ENCODE peak calls at places on chromosomes 13 and 19, in ten cellular contexts. P is activated T-helper 1 cell treated with anti-CD3 and anti-CD28 coated beads, Interleukin-12 subunit alpha, Interleukin-12 subunit beta, Interleukin-2, Interleukin-4 antibody, amounts not matched to agents 30 ng/mL and 10 ng/mL and 1 ng/mL, durations not matched to agents 14 hours and 24 hours and 36 hours; H is T-helper 9 cell; X is activated CD8-positive, alpha-beta T cell treated with anti-CD3 and anti-CD28 coated beads for 36 hours; K is heart right ventricle; J is astrocyte of the cerebellum; Q is mesendoderm; U is effector memory CD4-positive, alpha-beta T cell; N is MV-4-11; F is activated CD4-positive, alpha-beta T cell treated with anti-CD3 and anti-CD28 coated beads, Interleukin-2, amount 50 U/mL, for 24 hours. W is an unnamed sample.

GRCh38 chr19:44772969-44773368 is 4.7 kb upstream of the CBLC start:
- DNase-seq in P (no peak), H (no peak), X (no peak), K (no peak), J (no peak), Q (no peak), U (no peak), N (no peak), F (no peak), W (no peak)

GRCh38 chr13:28955264-28955966 is 135.3 kb downstream of the MTUS2 start:
- DNase-seq in P (no peak), H (no peak), X (no peak), K (peak), J (no peak), Q (no peak), U (no peak), N (no peak), F (no peak), W (no peak)

GRCh38 chr19:2634228-2634951 is 68.1 kb downstream of the GNG7 start:
- DNase-seq in P (no peak), H (no peak), X (no peak), K (peak), J (no peak), Q (no peak), U (no peak), N (peak), F (no peak), W (peak)

GRCh38 chr13:100128838-100129237 is 39.9 kb downstream of the PCCA start:
- DNase-seq in P (no peak), H (no peak), X (no peak), K (no peak), J (no peak), Q (no peak), U (no peak), N (peak), F (no peak), W (no peak)

GRCh38 chr19:45876411-45877197 is 9.3 kb downstream of the IRF2BP1 start:
- DNase-seq in P (no peak), H (peak), X (no peak), K (peak), J (no peak), Q (peak), U (no peak), N (no peak), F (no peak), W (no peak)

GRCh38 chr19:21322528-21322927 is 6.7 kb downstream of the ZNF708 start:
- DNase-seq in P (no peak), H (no peak), X (no peak), K (peak), J (no peak), Q (no peak), U (no peak), N (no peak), F (no peak), W (no peak)

GRCh38 chr19:38634757-38635482 is 12.5 kb upstream of the ACTN4 start:
- DNase-seq in P (peak), H (peak), X (peak), K (peak), J (no peak), Q (peak), U (peak), N (no peak), F (peak), W (peak)

GRCh38 chr19:52725528-52725961 is 9.3 kb downstream of the ZNF611 start:
- DNase-seq in P (no peak), H (no peak), X (no peak), K (no peak), J (no peak), Q (no peak), U (no peak), N (no peak), F (no peak), W (no peak)

GRCh38 chr13:39448831-39449230 is 154.2 kb downstream of the LHFPL6 start:
- DNase-seq in P (no peak), H (no peak), X (no peak), K (no peak), J (no peak), Q (no peak), U (no peak), N (no peak), F (no peak), W (no peak)

GRCh38 chr13:109146393-109146792 is 517.0 kb downstream of the MYO16 start:
- DNase-seq in P (no peak), H (no peak), X (no peak), K (no peak), J (no peak), Q (no peak), U (no peak), N (no peak), F (no peak), W (no peak)

GRCh38 chr13:98476538-98476966 is 100.4 kb downstream of the STK24 start:
- DNase-seq in P (peak), H (peak), X (peak), K (no peak), J (no peak), Q (peak), U (peak), N (peak), F (peak), W (peak)